ENCODE peak calls at places on chromosomes 3 and 15, in five cellular contexts. E is NCI-H1092; K is renal cortical epithelial cell; T is M059J; Y is stimulated activated CD8-positive, alpha-beta memory T cell treated with anti-CD3 and anti-CD28 coated beads, Interleukin-2, amount 100 ng/mL, for 1 hour. H is an unnamed sample.

GRCh38 chr3:60290093-60290492 is 961.2 kb downstream of the FHIT start:
- DNase-seq in E (no peak), K (no peak), T (no peak), Y (no peak), H (no peak)

GRCh38 chr3:100420885-100421284 is 19.5 kb downstream of the LNP1 start:
- DNase-seq in E (no peak), K (no peak), T (peak), Y (no peak), H (no peak)

GRCh38 chr3:24583004-24583403 is 88.4 kb upstream of the THRB start:
- DNase-seq in E (no peak), K (peak), T (no peak), Y (no peak), H (no peak)

GRCh38 chr3:196537319-196537984 is 22.3 kb upstream of the SMCO1 start:
- DNase-seq in E (no peak), K (peak), T (peak), Y (peak), H (peak)

GRCh38 chr15:76114561-76114960 is 54.8 kb downstream of the TMEM266 start:
- DNase-seq in E (no peak), K (no peak), T (no peak), Y (no peak), H (no peak)

GRCh38 chr3:195128255-195129071 is 142.5 kb downstream of the XXYLT1 start:
- DNase-seq in E (no peak), K (no peak), T (no peak), Y (no peak), H (no peak)

GRCh38 chr15:64426845-64427465 is 33.4 kb upstream of the ZNF609 start:
- DNase-seq in E (no peak), K (peak), T (peak), Y (no peak), H (no peak)

GRCh38 chr3:51887620-51888019 is 12.2 kb upstream of the IQCF5 start:
- DNase-seq in E (no peak), K (peak), T (no peak), Y (no peak), H (no peak)

GRCh38 chr3:136938334-136938733 is 19.4 kb upstream of the IL20RB start:
- DNase-seq in E (no peak), K (peak), T (peak), Y (no peak), H (no peak)

GRCh38 chr3:94460914-94461313 is 398.1 kb downstream of the NSUN3 start:
- DNase-seq in E (no peak), K (no peak), T (no peak), Y (no peak), H (no peak)

GRCh38 chr3:48435774-48436476 is 4.0 kb downstream of the CCDC51 start:
- DNase-seq in E (peak), K (peak), T (peak), Y (peak), H (peak)

GRCh38 chr3:32313169-32313568 is 74.7 kb downstream of the CMTM8 start:
- DNase-seq in E (no peak), K (no peak), T (no peak), Y (no peak), H (no peak)

GRCh38 chr3:153247331-153248311 is 85.6 kb downstream of the RAP2B start:
- DNase-seq in E (no peak), K (no peak), T (peak), Y (no peak), H (no peak)

GRCh38 chr3:192915724-192916123 is 1.9 kb downstream of the MB21D2 start:
- DNase-seq in E (no peak), K (peak), T (peak), Y (no peak), H (no peak)

GRCh38 chr3:171620825-171621434 is 160.7 kb upstream of the TNIK start:
- DNase-seq in E (no peak), K (peak), T (peak), Y (no peak), H (no peak)

GRCh38 chr15:49379996-49380395 is 43.0 kb upstream of the FGF7 start:
- DNase-seq in E (no peak), K (no peak), T (no peak), Y (no peak), H (no peak)

GRCh38 chr15:76932090-76932966 is 779 bp downstream of the RCN2 start:
- DNase-seq in E (no peak), K (no peak), T (peak), Y (no peak), H (no peak)